ENCODE peak calls at places on chromosomes 6 and 20, in seven cellular contexts. P is SW 1271, G is AML-193, C is D341Med, N is nephron progenitor cell, R is hepatic stellate cell, D is GM03348. X is an unnamed sample.

GRCh38 chr20:31475032-31475431 is at the start of the genes DEFB124 and REM1:
- DNase-seq in P (no peak), C (no peak), D (no peak), G (no peak), R (no peak), N (no peak), X (no peak)

GRCh38 chr20:44336086-44336485 is 757 bp upstream of the R3HDML start:
- DNase-seq in R (no peak), G (no peak), C (no peak), P (no peak), D (no peak), N (peak), X (no peak)

GRCh38 chr6:10589983-10590382 is 68.8 kb downstream of the GCNT2 start:
- DNase-seq in P (no peak), R (no peak), N (no peak), G (no peak), C (no peak), D (no peak), X (no peak)

GRCh38 chr6:135498178-135498841 is 770 bp upstream of the AHI1 start:
- DNase-seq in R (peak), P (peak), D (peak), G (peak), C (peak), N (peak), X (peak)

GRCh38 chr20:5549200-5549599 is 201.0 kb upstream of the SHLD1 start:
- DNase-seq in R (no peak), C (no peak), D (no peak), P (no peak), N (no peak), G (no peak), X (no peak)

GRCh38 chr6:45445749-45446454 is 68.2 kb upstream of the SUPT3H start:
- DNase-seq in G (peak), R (peak), P (peak), D (peak), C (no peak), N (no peak), X (peak)

GRCh38 chr20:62576815-62577214 is 65.5 kb upstream of the SLCO4A1 start:
- DNase-seq in D (peak), G (no peak), C (no peak), R (peak), P (no peak), N (peak), X (peak)

GRCh38 chr6:7042056-7042653 is 65.6 kb upstream of the RREB1 start:
- DNase-seq in D (no peak), R (no peak), C (no peak), N (no peak), P (no peak), G (peak), X (peak)

GRCh38 chr6:22828179-22829062 is 259.1 kb downstream of the HDGFL1 start:
- DNase-seq in P (peak), N (peak), G (no peak), D (peak), C (peak), R (peak), X (peak)

GRCh38 chr20:51309128-51309527 is 233.4 kb downstream of the NFATC2 start:
- DNase-seq in P (no peak), D (no peak), G (no peak), R (no peak), N (no peak), C (no peak), X (no peak)

GRCh38 chr20:46698788-46699187 is 9.5 kb upstream of the TP53RK start:
- DNase-seq in G (no peak), N (no peak), P (no peak), C (no peak), R (no peak), D (no peak), X (no peak)

GRCh38 chr6:149409617-149410016 is 9.6 kb downstream of the SUMO4 start:
- DNase-seq in C (no peak), R (no peak), P (no peak), D (no peak), N (no peak), G (no peak), X (no peak)

GRCh38 chr6:166307082-166307980 is 861 bp downstream of the PRR18 start:
- DNase-seq in G (no peak), R (no peak), D (no peak), N (peak), C (peak), P (no peak), X (no peak)

GRCh38 chr6:157270916-157271315 is 52.4 kb downstream of the TMEM242 start:
- DNase-seq in N (no peak), P (no peak), G (no peak), D (no peak), C (no peak), R (no peak), X (no peak)

GRCh38 chr6:156866181-156866862 is 89.1 kb downstream of the ARID1B start:
- DNase-seq in N (no peak), G (no peak), R (peak), D (no peak), P (no peak), C (no peak), X (no peak)

GRCh38 chr20:62159835-62160234 is 16.3 kb downstream of the SS18L1 start:
- DNase-seq in C (no peak), P (no peak), D (no peak), N (no peak), G (no peak), R (peak), X (no peak)

GRCh38 chr6:45467853-45468252 is 90.1 kb upstream of the SUPT3H start:
- DNase-seq in N (no peak), G (no peak), C (no peak), P (no peak), R (no peak), D (no peak), X (no peak)

GRCh38 chr6:133705731-133706130 is 183.2 kb upstream of the TCF21 start:
- DNase-seq in G (no peak), P (no peak), R (no peak), N (no peak), C (no peak), D (no peak), X (peak)

GRCh38 chr6:131792091-131792496 is 15.7 kb upstream of the ENPP1 start:
- DNase-seq in N (no peak), D (no peak), R (no peak), P (no peak), G (no peak), C (no peak), X (no peak)

GRCh38 chr6:154848580-154848979 is 115.4 kb downstream of the SCAF8 start:
- DNase-seq in G (no peak), C (no peak), R (no peak), N (no peak), P (no peak), D (no peak), X (peak)

GRCh38 chr6:148203970-148204369 is 138.7 kb upstream of the SASH1 start:
- DNase-seq in P (no peak), C (no peak), R (no peak), G (peak), N (no peak), D (peak), X (no peak)

GRCh38 chr6:30591008-30591407 is 19.8 kb downstream of the ABCF1 start:
- DNase-seq in C (no peak), G (no peak), D (peak), R (peak), N (no peak), P (no peak), X (no peak)

GRCh38 chr20:55354700-55355099 is 650.6 kb downstream of the CBLN4 start:
- DNase-seq in P (no peak), R (no peak), G (no peak), N (no peak), C (no peak), D (no peak), X (no peak)

GRCh38 chr20:25859649-25860530 is 163.2 kb upstream of the ZNF337 start:
- DNase-seq in D (peak), P (peak), C (peak), N (peak), G (no peak), R (peak), X (peak)

GRCh38 chr20:32439132-32439829 is 81.2 kb downstream of the ASXL1 start:
- DNase-seq in D (peak), G (no peak), C (no peak), P (no peak), N (no peak), R (peak), X (no peak)